ENCODE peak calls at places on chromosome 6, in ten cellular contexts. Z, C, E, P, V, X, S, H, A and F are unnamed samples.

GRCh38 chr6:152635949-152636674 is 1.1 kb downstream of the SYNE1 start:
- DNase-seq in Z (peak), C (peak), E (no peak), P (peak), V (no peak), X (no peak), S (no peak), H (no peak), A (no peak), F (no peak)

GRCh38 chr6:139175389-139175788 is 40.5 kb downstream of the HECA start:
- DNase-seq in Z (no peak), C (no peak), E (no peak), P (no peak), V (peak), X (no peak), S (no peak), H (no peak), A (no peak), F (no peak)

GRCh38 chr6:139252018-139252390 is 39.8 kb downstream of the TXLNB start:
- DNase-seq in Z (no peak), C (no peak), E (no peak), P (no peak), V (no peak), X (no peak), S (no peak), H (no peak), A (no peak), F (no peak)

GRCh38 chr6:18121580-18122127 is 823 bp downstream of the NHLRC1 start:
- DNase-seq in Z (no peak), C (no peak), E (no peak), P (no peak), V (no peak), X (no peak), S (no peak), H (no peak), A (no peak), F (no peak)

GRCh38 chr6:10687582-10687981 is 6.8 kb downstream of the C6orf52 start:
- DNase-seq in Z (no peak), C (no peak), E (no peak), P (no peak), V (no peak), X (no peak), S (no peak), H (no peak), A (no peak), F (no peak)

GRCh38 chr6:141675957-141676356 is 456.8 kb upstream of the GJE1 start:
- DNase-seq in Z (peak), C (peak), E (no peak), P (peak), V (no peak), X (no peak), S (no peak), H (no peak), A (peak), F (peak)

GRCh38 chr6:14499804-14500203 is 382.2 kb downstream of the CD83 start:
- DNase-seq in Z (peak), C (peak), E (peak), P (peak), V (no peak), X (peak), S (no peak), H (peak), A (peak), F (peak)

GRCh38 chr6:121008553-121008952 is 325.7 kb downstream of the TBC1D32 start:
- DNase-seq in Z (no peak), C (no peak), E (no peak), P (peak), V (no peak), X (no peak), S (no peak), H (no peak), A (no peak), F (no peak)

GRCh38 chr6:48135352-48136084 is 24.5 kb upstream of the PTCHD4 start:
- DNase-seq in Z (peak), C (peak), E (no peak), P (peak), V (no peak), X (peak), S (no peak), H (no peak), A (no peak), F (peak)

GRCh38 chr6:131949909-131950766 is 1.0 kb downstream of the CCN2 start:
- DNase-seq in Z (peak), C (peak), E (peak), P (peak), V (peak), X (peak), S (peak), H (peak), A (peak), F (peak)

GRCh38 chr6:70379473-70380013 is 33.8 kb upstream of the FAM135A start:
- DNase-seq in Z (no peak), C (no peak), E (no peak), P (no peak), V (no peak), X (no peak), S (no peak), H (no peak), A (no peak), F (no peak)

GRCh38 chr6:17045581-17046322 is 56.1 kb upstream of the STMND1 start:
- DNase-seq in Z (peak), C (no peak), E (no peak), P (peak), V (no peak), X (peak), S (no peak), H (peak), A (no peak), F (no peak)

GRCh38 chr6:114989279-114989964 is 646.6 kb upstream of the HS3ST5 start:
- DNase-seq in Z (no peak), C (no peak), E (no peak), P (no peak), V (no peak), X (no peak), S (no peak), H (no peak), A (no peak), F (no peak)

GRCh38 chr6:121216928-121217327 is 117.4 kb downstream of the TBC1D32 start:
- DNase-seq in Z (peak), C (peak), E (peak), P (peak), V (no peak), X (no peak), S (no peak), H (no peak), A (no peak), F (no peak)

GRCh38 chr6:47788498-47788884 is 6.7 kb downstream of the OPN5 start:
- DNase-seq in Z (no peak), C (no peak), E (no peak), P (peak), V (no peak), X (no peak), S (no peak), H (no peak), A (no peak), F (no peak)

GRCh38 chr6:144601221-144601620 is 316.1 kb downstream of the UTRN start:
- DNase-seq in Z (no peak), C (no peak), E (no peak), P (peak), V (no peak), X (peak), S (no peak), H (no peak), A (no peak), F (no peak)

GRCh38 chr6:98958791-98959190 is 11.0 kb upstream of the FBXL4 start:
- DNase-seq in Z (no peak), C (peak), E (no peak), P (no peak), V (no peak), X (no peak), S (no peak), H (no peak), A (no peak), F (no peak)

GRCh38 chr6:116412270-116412669 is 41.5 kb downstream of the DSE start:
- DNase-seq in Z (no peak), C (no peak), E (no peak), P (peak), V (no peak), X (no peak), S (no peak), H (no peak), A (no peak), F (no peak)

GRCh38 chr6:1436334-1437306 is 47.2 kb downstream of the FOXF2 start:
- DNase-seq in Z (peak), C (peak), E (peak), P (peak), V (peak), X (peak), S (no peak), H (peak), A (peak), F (peak)

GRCh38 chr6:34027445-34027936 is 118.4 kb downstream of the GRM4 start:
- DNase-seq in Z (peak), C (peak), E (no peak), P (peak), V (peak), X (no peak), S (no peak), H (no peak), A (peak), F (no peak)

GRCh38 chr6:111668410-111668809 is 62.7 kb upstream of the TRAF3IP2 start:
- DNase-seq in Z (no peak), C (no peak), E (no peak), P (no peak), V (no peak), X (no peak), S (no peak), H (no peak), A (no peak), F (no peak)

GRCh38 chr6:129131282-129131681 is 248.3 kb downstream of the LAMA2 start:
- DNase-seq in Z (peak), C (no peak), E (no peak), P (peak), V (no peak), X (no peak), S (no peak), H (no peak), A (no peak), F (no peak)

GRCh38 chr6:164039954-164040375 is 625.4 kb downstream of the QKI start:
- DNase-seq in Z (peak), C (no peak), E (no peak), P (peak), V (no peak), X (no peak), S (no peak), H (no peak), A (no peak), F (no peak)

GRCh38 chr6:151286192-151286591 is 46.4 kb downstream of the AKAP12 start:
- DNase-seq in Z (no peak), C (peak), E (no peak), P (no peak), V (no peak), X (no peak), S (no peak), H (no peak), A (no peak), F (no peak)

GRCh38 chr6:143027058-143027457 is 33.6 kb upstream of the AIG1 start:
- DNase-seq in Z (peak), C (peak), E (no peak), P (peak), V (peak), X (no peak), S (no peak), H (no peak), A (peak), F (no peak)

GRCh38 chr6:17012421-17013225 is 89.2 kb upstream of the STMND1 start:
- DNase-seq in Z (peak), C (no peak), E (peak), P (no peak), V (no peak), X (peak), S (no peak), H (no peak), A (no peak), F (no peak)

DNA sequence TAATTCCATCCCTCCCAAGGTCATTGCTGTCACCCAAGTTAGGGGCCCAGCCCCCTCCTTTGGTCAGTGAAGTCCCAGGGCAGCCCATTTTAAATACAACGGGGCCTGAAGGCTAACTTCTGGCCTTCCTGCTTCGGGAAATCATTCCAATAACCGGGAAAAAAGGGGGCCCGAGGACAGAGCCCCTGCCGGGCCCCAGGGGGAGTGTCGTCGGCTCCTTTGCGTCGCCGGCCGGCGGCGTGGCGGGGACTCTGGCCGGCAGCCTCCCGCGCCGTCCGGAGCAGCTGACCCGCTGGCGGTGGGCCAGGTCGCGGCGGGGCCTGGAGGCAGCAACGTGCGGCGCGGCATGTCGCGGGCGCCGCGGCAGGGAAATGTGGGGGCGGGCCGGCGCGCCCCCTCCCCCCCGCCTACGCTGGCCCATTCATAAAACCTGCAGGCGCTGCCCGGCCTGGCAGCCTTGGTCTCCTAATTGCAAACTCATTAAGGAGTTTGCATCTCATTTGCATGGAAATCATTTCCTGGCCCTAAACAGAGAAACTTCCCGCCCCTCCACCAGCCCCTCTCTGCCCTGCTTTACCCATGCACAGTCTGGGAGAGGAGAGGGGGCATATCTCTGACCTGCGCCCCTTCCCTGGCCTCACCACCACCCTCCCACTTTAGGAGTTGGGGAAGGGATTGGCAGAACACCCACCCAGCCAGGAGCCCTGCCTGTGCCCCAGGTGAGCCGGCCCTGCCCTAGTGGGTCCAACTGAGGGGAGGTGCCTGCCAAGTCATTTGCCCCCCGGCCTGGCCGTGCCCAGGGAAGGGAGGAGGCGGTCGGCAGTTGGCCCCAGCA is 50.7 kb downstream of the MRPL14 start:
- DNase-seq in Z (no peak), C (no peak), E (no peak), P (no peak), V (no peak), X (no peak), S (peak), H (no peak), A (no peak), F (no peak)
- H3K4me3 ChIP-seq in Z (no peak), C (no peak), E (no peak), P (no peak), V (no peak), X (no peak), S (peak), H (no peak), A (no peak), F (no peak)

DNA sequence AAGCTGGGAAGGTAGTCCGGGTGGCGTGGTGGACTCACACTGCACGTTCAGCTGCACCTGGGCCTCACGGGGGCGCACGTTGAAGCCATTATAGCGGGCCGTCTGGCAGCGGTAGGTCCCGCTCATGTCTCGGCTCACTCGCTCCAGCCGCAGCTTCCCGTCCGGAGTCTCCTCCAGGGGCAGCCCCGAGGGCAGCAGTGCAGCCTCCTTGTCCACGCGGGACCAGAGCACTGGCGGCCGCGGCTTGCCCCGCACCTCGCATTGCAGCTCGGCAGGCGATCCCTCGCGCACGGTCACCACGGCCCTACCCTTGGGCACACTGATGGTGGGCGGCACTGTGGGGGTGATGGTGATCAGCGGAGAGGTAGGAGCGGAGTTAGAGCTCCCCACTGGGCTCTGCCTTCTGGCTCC is 47.6 kb downstream of the MDGA1 start:
- DNase-seq in Z (no peak), C (no peak), E (no peak), P (no peak), V (no peak), X (no peak), S (no peak), H (no peak), A (no peak), F (no peak)
- TF ChIP-seq CTCF in Z (no peak), C (peak), E (no peak), P (no peak), V (no peak), X (no peak), S (no peak), H (no peak), A (no peak), F (peak)

DNA sequence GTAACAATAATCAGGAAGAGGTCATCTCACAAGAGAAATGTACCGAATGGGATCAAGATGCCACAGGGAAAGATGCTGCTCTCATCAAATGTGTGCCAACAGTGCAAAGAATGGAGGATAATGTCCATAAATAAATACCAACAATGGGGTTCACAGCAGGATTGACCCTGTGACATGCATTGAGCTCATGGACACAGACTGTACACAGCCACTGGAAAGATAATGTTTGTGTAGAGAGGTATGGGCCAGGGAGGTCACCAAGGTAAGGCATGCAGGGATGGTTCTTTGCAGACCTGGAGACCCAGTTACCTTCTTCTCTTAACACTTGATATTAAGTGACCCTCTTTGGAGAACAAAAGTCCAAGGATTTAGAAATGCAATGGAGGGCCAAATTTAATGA is 1.5 kb downstream of the AGPAT1 start:
- DNase-seq in Z (no peak), C (no peak), E (no peak), P (no peak), V (no peak), X (no peak), S (no peak), H (no peak), A (no peak), F (no peak)
- H3K4me3 ChIP-seq in Z (no peak), C (no peak), E (no peak), P (no peak), V (no peak), X (no peak), S (no peak), H (no peak), A (no peak), F (no peak)

GRCh38 chr6:40713002-40713719 is 126.0 kb upstream of the LRFN2 start:
- DNase-seq in Z (no peak), C (no peak), E (no peak), P (no peak), V (no peak), X (no peak), S (no peak), H (no peak), A (no peak), F (no peak)
- TF ChIP-seq CTCF in Z (peak), C (no peak), E (peak), P (no peak), V (no peak), X (peak), S (no peak), H (peak), A (peak), F (no peak)

GRCh38 chr6:100461920-100462295 is 2.8 kb downstream of the SIM1 start:
- DNase-seq in Z (no peak), C (no peak), E (no peak), P (no peak), V (peak), X (no peak), S (no peak), H (no peak), A (no peak), F (no peak)

GRCh38 chr6:100463685-100464161 is 998 bp downstream of the SIM1 start:
- DNase-seq in Z (no peak), C (no peak), E (no peak), P (no peak), V (no peak), X (no peak), S (no peak), H (no peak), A (no peak), F (no peak)

GRCh38 chr6:100462396-100462795 is 2.3 kb downstream of the SIM1 start:
- DNase-seq in Z (no peak), C (no peak), E (no peak), P (no peak), V (no peak), X (no peak), S (no peak), H (no peak), A (no peak), F (no peak)

GRCh38 chr6:100464162-100464851 is 414 bp downstream of the SIM1 start:
- DNase-seq in Z (no peak), C (no peak), E (no peak), P (no peak), V (no peak), X (no peak), S (no peak), H (no peak), A (no peak), F (no peak)

GRCh38 chr6:100462990-100463684 is 1.6 kb downstream of the SIM1 start:
- DNase-seq in Z (no peak), C (no peak), E (no peak), P (no peak), V (no peak), X (no peak), S (no peak), H (no peak), A (no peak), F (no peak)
- H3K4me3 ChIP-seq in Z (no peak), C (no peak), E (no peak), P (no peak), V (no peak), X (peak), S (no peak), H (no peak), A (no peak), F (no peak)

DNA sequence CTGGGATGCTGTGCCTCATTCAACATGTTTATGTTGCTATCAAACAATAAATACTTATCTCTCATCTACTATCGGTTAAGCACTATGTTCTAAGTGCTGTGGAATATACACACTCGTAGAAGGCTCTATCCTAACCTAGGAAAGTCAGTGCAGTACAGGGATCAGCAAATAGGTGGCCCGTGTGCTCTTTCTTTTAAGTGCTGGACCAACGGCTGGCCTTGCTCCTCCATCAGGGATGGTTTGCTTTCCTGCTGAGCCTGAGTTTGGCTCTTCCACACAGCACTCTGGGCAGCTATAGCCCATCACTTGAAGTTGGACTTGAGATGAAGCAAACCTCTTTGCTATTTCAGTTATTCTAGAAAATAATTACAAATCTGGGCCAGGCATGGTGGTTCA is 66.9 kb upstream of the KCNK16 start:
- DNase-seq in Z (peak), C (peak), E (no peak), P (peak), V (no peak), X (no peak), S (no peak), H (no peak), A (no peak), F (no peak)
- TF ChIP-seq CTCF in Z (no peak), C (peak), E (no peak), P (peak), V (no peak), X (no peak), S (no peak), H (peak), A (peak), F (peak)

DNA sequence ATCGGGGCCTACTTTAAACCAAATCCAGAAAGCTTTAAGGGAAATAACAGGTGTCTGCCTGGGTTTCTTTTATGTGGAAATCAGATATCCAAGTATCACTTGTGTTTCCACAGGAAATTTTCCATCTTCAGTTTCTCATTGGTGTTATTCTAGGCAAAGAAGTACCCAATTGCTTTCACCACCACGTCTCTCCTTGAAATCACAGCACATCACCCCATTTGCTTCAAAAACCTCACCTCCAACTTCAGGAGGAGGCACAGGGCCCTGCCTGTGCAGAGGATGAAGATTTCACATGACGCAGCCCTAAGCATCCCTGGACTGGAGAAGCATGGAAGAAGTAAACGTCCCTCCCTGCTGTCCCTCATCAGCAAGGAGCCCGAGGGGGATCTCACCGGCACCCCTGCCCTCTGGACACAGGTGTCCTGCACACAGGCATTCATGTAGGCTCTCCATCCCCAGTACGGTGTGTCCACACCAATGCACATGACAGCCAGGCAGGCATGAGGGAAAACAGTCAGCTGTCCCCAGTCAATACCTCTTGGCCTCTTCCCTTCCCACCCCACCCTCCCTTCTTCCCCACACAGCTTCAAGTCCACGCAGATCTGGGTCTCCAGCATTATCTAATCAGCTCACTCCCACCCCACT is 182.2 kb downstream of the TBXT start:
- DNase-seq in Z (no peak), C (no peak), E (no peak), P (no peak), V (no peak), X (no peak), S (no peak), H (no peak), A (no peak), F (no peak)
- H3K4me3 ChIP-seq in Z (no peak), C (no peak), E (peak), P (no peak), V (no peak), X (no peak), S (no peak), H (no peak), A (no peak), F (no peak)

GRCh38 chr6:148959008-148959407 is 212.2 kb downstream of the UST start:
- DNase-seq in Z (no peak), C (peak), E (no peak), P (peak), V (no peak), X (no peak), S (no peak), H (no peak), A (no peak), F (no peak)
- TF ChIP-seq CTCF in Z (no peak), C (no peak), E (no peak), P (no peak), V (no peak), X (no peak), S (no peak), H (no peak), A (no peak), F (no peak)